ENCODE peak calls at places on chromosomes 6 and 20, in ten cellular contexts. L is body of pancreas; Z is CD8-positive, alpha-beta memory T cell; V is left ventricle myocardium inferior; G is adrenal gland; S is fibroblast of lung; P is left lung; J is WERI-Rb-1; D is small intestine; B is tibial artery. K is an unnamed sample. For H3K27me3, the result is how much of the 10 kb centered on the place peaks cover.

GRCh38 chr20:57435498-57436222 is 44.5 kb downstream of the RBM38 start:
- DNase-seq in Z (no peak), V (peak), P (peak), G (peak), B (peak), D (peak), J (peak), L (peak), S (no peak), K (no peak)

GRCh38 chr6:103273048-103273447 is 1586.7 kb downstream of the HACE1 start:
- DNase-seq in P (no peak), B (no peak), G (no peak), L (no peak), Z (no peak), D (no peak), V (no peak), S (no peak), J (no peak), K (peak)

GRCh38 chr20:4604580-4604979 is 117.1 kb upstream of the PRND start:
- DNase-seq in P (no peak), J (no peak), L (no peak), V (no peak), Z (no peak), D (peak), B (no peak), G (no peak), S (no peak), K (no peak)

GRCh38 chr6:54680531-54680930 is 166.0 kb upstream of the FAM83B start:
- DNase-seq in S (no peak), Z (no peak), J (no peak), G (no peak), V (no peak), D (no peak), L (no peak), P (no peak), B (no peak), K (no peak)

GRCh38 chr6:13500264-13500663 is 12.9 kb upstream of the GFOD1 start:
- DNase-seq in G (no peak), P (no peak), Z (no peak), S (no peak), J (no peak), V (no peak), L (no peak), B (no peak), D (peak), K (no peak)

GRCh38 chr6:157033428-157034140 is 256.4 kb downstream of the ARID1B start:
- DNase-seq in J (no peak), P (no peak), L (no peak), Z (no peak), V (no peak), B (no peak), G (no peak), D (peak), S (peak), K (no peak)

GRCh38 chr20:50120935-50121693 is 8.2 kb upstream of the UBE2V1 start:
- DNase-seq in Z (peak), S (peak), B (peak), P (no peak), D (peak), L (peak), V (peak), J (peak), G (peak), K (no peak)

GRCh38 chr20:48469026-48469425 is 358.8 kb downstream of the PREX1 start:
- DNase-seq in G (no peak), S (no peak), B (no peak), L (no peak), Z (no peak), J (no peak), P (no peak), D (no peak), V (no peak), K (no peak)

GRCh38 chr6:142306736-142307135 is 4.9 kb downstream of the ADGRG6 start:
- DNase-seq in B (no peak), D (no peak), J (no peak), L (no peak), S (no peak), Z (no peak), V (no peak), G (no peak), P (no peak), K (no peak)

GRCh38 chr20:1341561-1342265 is 12.8 kb upstream of the SDCBP2 start:
- DNase-seq in S (peak), D (no peak), J (peak), B (no peak), G (peak), L (no peak), P (no peak), V (no peak), Z (no peak), K (no peak)

GRCh38 chr20:1345756-1346093 is 16.8 kb upstream of the SDCBP2 start:
- DNase-seq in G (no peak), P (no peak), D (no peak), S (no peak), L (no peak), B (no peak), Z (no peak), V (no peak), J (no peak), K (no peak)

GRCh38 chr20:1346322-1346969 is 17.5 kb upstream of the SDCBP2 start:
- DNase-seq in S (no peak), B (no peak), Z (no peak), P (no peak), V (no peak), L (no peak), G (no peak), D (no peak), J (no peak), K (no peak)

GRCh38 chr20:1345030-1345755 is 16.3 kb upstream of the SDCBP2 start:
- DNase-seq in G (no peak), L (no peak), S (no peak), P (no peak), V (no peak), Z (no peak), J (no peak), D (no peak), B (no peak), K (no peak)
- H3K27ac ChIP-seq in G (no peak), L (no peak), S (no peak), P (no peak), V (no peak), Z (no peak), J (no peak), D (no peak), B (no peak), K (no peak)

DNA sequence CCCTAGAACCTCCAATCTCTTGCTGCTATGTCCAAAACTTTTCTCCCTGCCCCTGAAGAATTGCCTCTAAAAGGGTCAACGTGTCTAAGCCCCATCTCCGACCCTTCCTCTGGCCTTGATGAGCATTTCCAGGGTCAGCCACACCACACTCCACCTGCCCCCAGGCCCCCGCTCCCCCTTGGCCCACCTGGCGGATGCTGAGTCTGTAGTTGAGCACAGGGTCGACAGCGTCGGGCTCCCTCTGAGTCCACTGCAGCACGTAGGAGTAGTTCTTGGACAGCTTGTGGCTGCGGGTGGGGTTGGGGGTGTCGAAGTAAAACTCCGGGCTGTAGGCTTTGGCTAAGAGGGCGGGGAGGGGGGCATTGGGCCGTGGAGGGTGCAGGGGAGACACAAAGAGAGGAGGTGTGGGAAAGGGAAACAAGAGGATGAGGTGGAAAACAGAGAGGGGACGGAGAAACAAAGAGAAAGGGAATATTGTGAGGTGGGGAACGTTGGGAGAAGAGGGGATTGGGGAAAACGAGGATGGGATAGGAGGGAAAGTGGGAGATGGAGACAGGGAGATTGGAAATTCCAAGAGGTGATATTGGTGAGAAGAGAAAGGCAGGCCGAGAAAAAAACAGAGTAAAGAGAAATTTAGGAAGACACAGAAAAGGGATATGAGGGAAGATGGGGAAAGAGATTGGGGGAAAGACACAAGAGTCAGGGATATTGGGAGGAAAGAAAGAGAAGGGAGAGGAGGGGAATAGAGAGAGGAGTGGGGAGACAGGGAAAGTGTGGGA is 50.5 kb downstream of the MDGA1 start:
- DNase-seq in B (no peak), G (no peak), J (no peak), Z (no peak), L (no peak), D (no peak), P (no peak), V (no peak), S (no peak), K (no peak)
- H3K27me3 ChIP-seq in B (under half), G (under half), J (under half), Z (under half), L (under half), D (under half), P (under half), V (under half), S (under half), K (under half)

DNA sequence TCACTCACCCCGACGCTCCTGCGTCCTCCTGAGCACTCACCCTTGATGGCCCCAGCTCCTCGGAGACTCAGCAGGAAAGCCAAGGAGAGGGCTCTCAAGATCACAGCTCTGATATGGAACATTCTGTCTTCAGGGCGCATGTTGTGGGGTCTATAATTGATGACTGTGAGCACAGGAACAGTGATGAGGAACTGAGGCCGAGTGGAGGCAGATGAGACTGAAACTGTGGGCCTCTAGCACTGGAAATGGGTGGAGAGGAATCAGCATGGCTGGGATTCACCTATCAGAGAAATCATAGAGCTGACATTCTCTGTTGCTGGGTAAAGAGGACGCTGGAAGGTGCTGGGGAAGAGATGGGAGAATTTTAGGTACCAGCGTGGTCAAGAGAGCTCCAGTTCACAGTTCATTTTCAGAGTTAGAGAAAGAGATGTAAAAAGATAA is at the start of gene HLA-DPA1:
- DNase-seq in V (no peak), L (no peak), B (peak), S (no peak), P (no peak), Z (no peak), D (peak), J (peak), G (peak), K (no peak)
- H3K4me3 ChIP-seq in V (peak), L (no peak), B (peak), S (no peak), P (peak), Z (peak), D (peak), J (no peak), G (no peak), K (no peak)

DNA sequence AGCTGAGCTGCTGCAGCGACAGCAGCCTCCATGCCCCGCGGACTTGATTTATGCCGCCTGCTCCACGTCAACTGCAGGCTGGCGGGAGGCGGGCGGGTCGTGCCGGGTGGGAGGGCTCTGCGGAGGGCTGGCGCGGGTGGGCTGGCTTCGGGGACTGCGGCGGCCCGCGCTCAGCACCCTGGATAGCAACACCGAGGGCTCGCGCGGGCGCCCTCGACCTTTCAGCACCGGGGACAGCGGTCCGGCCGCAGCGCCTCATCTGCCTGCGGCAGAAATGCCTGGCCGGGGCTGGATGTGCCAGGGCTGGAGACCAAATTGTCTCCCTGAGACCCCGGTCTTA is 792 bp downstream of the SNAP25 start:
- DNase-seq in P (peak), Z (peak), V (peak), D (peak), J (peak), S (peak), G (peak), L (peak), B (peak), K (no peak)
- H3K27ac ChIP-seq in P (no peak), Z (no peak), V (no peak), D (no peak), J (peak), S (no peak), G (no peak), L (no peak), B (peak), K (no peak)

GRCh38 chr20:62228982-62229545 is 9.0 kb upstream of the HRH3 start:
- DNase-seq in S (no peak), L (no peak), B (no peak), P (no peak), V (no peak), J (no peak), D (no peak), G (no peak), Z (no peak), K (no peak)
- H3K27me3 ChIP-seq in S (under half), L (under half), B (under half), P (under half), V (half or more), J (under half), D (under half), G (under half), Z (under half), K (under half)

K was measured in iPS DF 6.9.